ENCODE peak calls at places on chromosomes 16 and 17, in six cellular contexts. F is stomach, B is left lung, L is upper lobe of right lung, U is Caco-2, S is heart left ventricle. P is an unnamed sample. For H3K9me3, the result is how much of the 10 kb centered on the place peaks cover.

GRCh38 chr17:60256174-60256573 is 106.4 kb downstream of the CA4 start:
- DNase-seq in F (no peak), B (no peak), L (no peak), U (no peak), S (no peak), P (no peak)

GRCh38 chr16:8848231-8848938 is 20.4 kb downstream of the CARHSP1 start:
- DNase-seq in F (no peak), B (no peak), L (peak), U (no peak), S (no peak), P (no peak)

GRCh38 chr17:34527908-34528470 is 51.4 kb upstream of the TMEM132E start:
- DNase-seq in F (no peak), B (no peak), L (no peak), U (peak), S (no peak), P (no peak)

GRCh38 chr17:76909971-76910760 is 42.0 kb downstream of the MGAT5B start:
- DNase-seq in F (peak), B (peak), L (peak), U (peak), S (peak), P (no peak)

GRCh38 chr17:48486557-48486956 is 44.3 kb downstream of the HOXB1 start:
- DNase-seq in F (no peak), B (peak), L (no peak), U (no peak), S (no peak), P (no peak)

GRCh38 chr17:30961213-30962188 is 9.3 kb upstream of the RNF135 start:
- DNase-seq in F (peak), B (no peak), L (no peak), U (no peak), S (no peak), P (no peak)

GRCh38 chr17:82092628-82092994 is 5.4 kb downstream of the FASN start:
- DNase-seq in F (no peak), B (no peak), L (no peak), U (no peak), S (no peak), P (no peak)

GRCh38 chr17:47735536-47736011 is 2.5 kb downstream of the TBX21 start:
- DNase-seq in F (no peak), B (peak), L (peak), U (no peak), S (no peak), P (no peak)

GRCh38 chr17:77287432-77288068 is 146.8 kb downstream of the SEC14L1 start:
- DNase-seq in F (peak), B (no peak), L (no peak), U (no peak), S (peak), P (no peak)

GRCh38 chr16:48950184-48950583 is 331.5 kb downstream of the CBLN1 start:
- DNase-seq in F (no peak), B (no peak), L (no peak), U (no peak), S (no peak), P (no peak)

GRCh38 chr16:3295209-3295608 is 10.0 kb downstream of the TIGD7 start:
- DNase-seq in F (no peak), B (no peak), L (no peak), U (no peak), S (no peak), P (no peak)

GRCh38 chr16:3295783-3296182 is 9.4 kb downstream of the TIGD7 start:
- DNase-seq in F (no peak), B (no peak), L (no peak), U (no peak), S (no peak), P (no peak)

GRCh38 chr16:3285131-3285530 is 1.8 kb downstream of the ZNF263 start:
- DNase-seq in F (no peak), B (no peak), L (no peak), U (no peak), S (no peak), P (no peak)

GRCh38 chr16:3292604-3293003 is 9.3 kb downstream of the ZNF263 start:
- DNase-seq in F (no peak), B (no peak), L (no peak), U (no peak), S (no peak), P (no peak)

GRCh38 chr16:3289998-3290673 is 6.8 kb downstream of the ZNF263 start:
- DNase-seq in F (no peak), B (no peak), L (no peak), U (no peak), S (no peak), P (no peak)
- H3K9me3 ChIP-seq in F (half or more), B (under half), L (half or more), U (under half), S (under half), P (under half)

GRCh38 chr17:74542166-74542565 is 3.7 kb downstream of the CD300C start:
- DNase-seq in F (no peak), B (peak), L (no peak), U (no peak), S (no peak), P (no peak)
- H3K9me3 ChIP-seq in F (under half), B (under half), L (under half), U (under half), S (under half), P (under half)

GRCh38 chr16:79093554-79093967 is 507.0 kb downstream of the MAF start:
- DNase-seq in F (no peak), B (peak), L (peak), U (no peak), S (no peak), P (no peak)

GRCh38 chr16:79096246-79096645 is 504.3 kb downstream of the MAF start:
- DNase-seq in F (no peak), B (no peak), L (no peak), U (no peak), S (no peak), P (no peak)

GRCh38 chr16:79090966-79091365 is 509.6 kb downstream of the MAF start:
- DNase-seq in F (no peak), B (no peak), L (no peak), U (no peak), S (no peak), P (no peak)

GRCh38 chr16:79089735-79090284 is 510.7 kb downstream of the MAF start:
- DNase-seq in F (no peak), B (peak), L (no peak), U (no peak), S (peak), P (no peak)

GRCh38 chr16:79092846-79093245 is 507.7 kb downstream of the MAF start:
- DNase-seq in F (no peak), B (no peak), L (no peak), U (no peak), S (no peak), P (no peak)
- H3K9me3 ChIP-seq in F (under half), B (under half), L (under half), U (under half), S (under half), P (under half)

DNA sequence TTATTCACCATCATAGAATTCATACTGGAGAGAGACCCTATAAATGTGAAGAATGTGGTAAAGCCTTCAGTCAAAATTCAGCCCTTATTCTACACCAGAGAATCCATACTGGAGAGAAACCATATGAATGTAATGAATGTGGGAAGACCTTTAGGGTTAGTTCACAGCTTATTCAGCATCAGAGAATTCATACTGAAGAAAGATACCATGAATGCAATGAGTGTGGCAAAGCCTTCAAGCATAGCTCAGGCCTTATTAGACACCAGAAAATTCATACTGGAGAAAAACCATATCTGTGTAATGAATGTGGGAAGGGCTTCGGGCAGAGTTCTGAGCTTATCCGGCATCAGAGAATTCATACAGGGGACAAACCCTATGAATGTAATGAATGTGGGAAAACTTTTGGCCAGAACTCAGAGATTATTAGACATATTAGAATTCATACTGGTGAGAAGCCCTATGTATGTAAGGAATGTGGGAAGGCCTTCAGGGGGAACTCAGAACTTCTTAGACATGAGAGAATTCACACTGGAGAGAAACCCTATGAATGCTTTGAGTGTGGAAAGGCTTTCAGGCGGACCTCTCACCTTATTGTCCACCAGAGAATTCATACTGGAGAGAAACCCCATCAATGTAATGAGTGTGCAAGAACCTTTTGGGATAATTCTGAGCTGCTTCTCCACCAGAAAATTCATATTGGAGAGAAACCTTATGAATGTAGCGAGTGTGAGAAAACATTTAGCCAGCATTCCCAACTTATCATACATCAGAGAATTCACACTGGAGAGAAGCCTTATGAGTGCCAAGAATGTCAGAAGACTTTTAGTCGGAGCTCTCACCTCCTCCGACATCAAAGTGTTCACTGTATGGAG is 14.1 kb downstream of the ZFP3 start:
- DNase-seq in F (no peak), B (no peak), L (no peak), U (no peak), S (no peak), P (no peak)
- H3K9me3 ChIP-seq in F (half or more), B (under half), L (half or more), U (under half), S (under half), P (half or more)

GRCh38 chr16:21157632-21158031 is 842 bp upstream of the LDAF1 start:
- DNase-seq in F (no peak), B (no peak), L (no peak), U (no peak), S (no peak), P (no peak)
- H3K9me3 ChIP-seq in F (under half), B (under half), L (under half), U (under half), S (under half), P (under half)

GRCh38 chr16:23861874-23862273 is 26.1 kb downstream of the PRKCB start:
- DNase-seq in F (no peak), B (no peak), L (no peak), U (no peak), S (no peak), P (no peak)
- H3K9me3 ChIP-seq in F (under half), B (under half), L (under half), U (under half), S (under half), P (under half)

DNA sequence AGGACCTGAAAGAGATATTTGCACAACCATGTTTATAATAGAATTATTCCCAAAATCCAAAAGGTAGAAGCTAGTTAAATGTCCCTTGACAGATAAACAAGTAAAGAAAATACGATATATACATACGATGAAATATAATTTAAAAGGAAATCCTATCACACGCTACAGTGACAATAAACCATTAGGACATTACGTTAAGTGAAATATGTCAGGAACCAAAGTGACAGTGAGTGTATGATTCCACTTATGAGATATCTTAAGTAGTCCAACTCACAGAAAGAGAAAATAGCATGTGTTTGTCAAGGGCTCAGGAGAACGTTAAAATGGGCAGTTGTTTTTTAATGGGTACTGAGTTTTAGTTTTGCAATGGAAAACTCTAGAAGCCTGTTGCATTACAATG is 212.7 kb upstream of the PMFBP1 start:
- DNase-seq in F (no peak), B (no peak), L (no peak), U (no peak), S (no peak), P (no peak)
- H3K9me3 ChIP-seq in F (under half), B (under half), L (under half), U (under half), S (under half), P (under half)